ENCODE peak calls at places on chromosomes 5 and 9, in nine cellular contexts. One of them, this sample, is unnamed.

GRCh38 chr5:78589928-78590327 is 58.6 kb downstream of the LHFPL2 start:
- DNase-seq in cardiac fibroblast: no peak
- DNase-seq in sciatic nerve: no peak
- DNase-seq in fibroblast of the conjunctiva: no peak
- DNase-seq in naive thymus-derived CD4-positive, alpha-beta T cell: no peak
- DNase-seq in pons: no peak
- DNase-seq in stimulated activated CD4-positive, alpha-beta T cell treated with anti-CD3 and anti-CD28 coated beads, Interleukin-2, amount 100 ng/mL, for 48 hours: no peak
- DNase-seq in HFFc6: no peak
- DNase-seq in NCI-H1092: no peak
- DNase-seq in this sample: no peak

GRCh38 chr5:154199263-154199662 is 8.7 kb downstream of the GALNT10 start:
- DNase-seq in HFFc6: no peak
- DNase-seq in fibroblast of the conjunctiva: no peak
- DNase-seq in NCI-H1092: no peak
- DNase-seq in sciatic nerve: no peak
- DNase-seq in pons: no peak
- DNase-seq in cardiac fibroblast: no peak
- DNase-seq in stimulated activated CD4-positive, alpha-beta T cell treated with anti-CD3 and anti-CD28 coated beads, Interleukin-2, amount 100 ng/mL, for 48 hours: no peak
- DNase-seq in naive thymus-derived CD4-positive, alpha-beta T cell: no peak
- DNase-seq in this sample: no peak

GRCh38 chr9:70042461-70043215 is 1.0 kb upstream of the MAMDC2 start:
- DNase-seq in naive thymus-derived CD4-positive, alpha-beta T cell: no peak
- DNase-seq in cardiac fibroblast: no peak
- DNase-seq in stimulated activated CD4-positive, alpha-beta T cell treated with anti-CD3 and anti-CD28 coated beads, Interleukin-2, amount 100 ng/mL, for 48 hours: no peak
- DNase-seq in NCI-H1092: no peak
- DNase-seq in fibroblast of the conjunctiva: no peak
- DNase-seq in pons: no peak
- DNase-seq in sciatic nerve: no peak
- DNase-seq in HFFc6: no peak
- DNase-seq in this sample: no peak

GRCh38 chr5:157148734-157149615 is 6.3 kb upstream of the MED7 start:
- DNase-seq in naive thymus-derived CD4-positive, alpha-beta T cell: peak
- DNase-seq in HFFc6: peak
- DNase-seq in NCI-H1092: peak
- DNase-seq in pons: peak
- DNase-seq in cardiac fibroblast: peak
- DNase-seq in sciatic nerve: peak
- DNase-seq in stimulated activated CD4-positive, alpha-beta T cell treated with anti-CD3 and anti-CD28 coated beads, Interleukin-2, amount 100 ng/mL, for 48 hours: peak
- DNase-seq in fibroblast of the conjunctiva: peak
- DNase-seq in this sample: no peak

GRCh38 chr5:6713274-6714181 is at the start of gene TENT4A:
- DNase-seq in pons: no peak
- DNase-seq in stimulated activated CD4-positive, alpha-beta T cell treated with anti-CD3 and anti-CD28 coated beads, Interleukin-2, amount 100 ng/mL, for 48 hours: no peak
- DNase-seq in NCI-H1092: no peak
- DNase-seq in cardiac fibroblast: peak
- DNase-seq in sciatic nerve: peak
- DNase-seq in naive thymus-derived CD4-positive, alpha-beta T cell: no peak
- DNase-seq in HFFc6: no peak
- DNase-seq in fibroblast of the conjunctiva: no peak
- DNase-seq in this sample: no peak

GRCh38 chr5:133511653-133512235 is 100.6 kb downstream of the FSTL4 start:
- DNase-seq in HFFc6: no peak
- DNase-seq in stimulated activated CD4-positive, alpha-beta T cell treated with anti-CD3 and anti-CD28 coated beads, Interleukin-2, amount 100 ng/mL, for 48 hours: no peak
- DNase-seq in pons: no peak
- DNase-seq in naive thymus-derived CD4-positive, alpha-beta T cell: no peak
- DNase-seq in fibroblast of the conjunctiva: no peak
- DNase-seq in NCI-H1092: no peak
- DNase-seq in sciatic nerve: no peak
- DNase-seq in cardiac fibroblast: no peak
- DNase-seq in this sample: no peak

GRCh38 chr9:81687521-81688261 is 1.7 kb downstream of the TLE1 start:
- DNase-seq in NCI-H1092: no peak
- DNase-seq in cardiac fibroblast: peak
- DNase-seq in pons: no peak
- DNase-seq in fibroblast of the conjunctiva: no peak
- DNase-seq in HFFc6: no peak
- DNase-seq in sciatic nerve: peak
- DNase-seq in naive thymus-derived CD4-positive, alpha-beta T cell: no peak
- DNase-seq in stimulated activated CD4-positive, alpha-beta T cell treated with anti-CD3 and anti-CD28 coated beads, Interleukin-2, amount 100 ng/mL, for 48 hours: no peak
- DNase-seq in this sample: no peak

GRCh38 chr5:103499236-103499635 is 63.4 kb downstream of the NUDT12 start:
- DNase-seq in stimulated activated CD4-positive, alpha-beta T cell treated with anti-CD3 and anti-CD28 coated beads, Interleukin-2, amount 100 ng/mL, for 48 hours: no peak
- DNase-seq in NCI-H1092: no peak
- DNase-seq in naive thymus-derived CD4-positive, alpha-beta T cell: no peak
- DNase-seq in fibroblast of the conjunctiva: no peak
- DNase-seq in sciatic nerve: no peak
- DNase-seq in pons: no peak
- DNase-seq in cardiac fibroblast: no peak
- DNase-seq in HFFc6: no peak
- DNase-seq in this sample: no peak

GRCh38 chr5:119343766-119344165 is 12.1 kb upstream of the TNFAIP8 start:
- DNase-seq in fibroblast of the conjunctiva: no peak
- DNase-seq in stimulated activated CD4-positive, alpha-beta T cell treated with anti-CD3 and anti-CD28 coated beads, Interleukin-2, amount 100 ng/mL, for 48 hours: no peak
- DNase-seq in sciatic nerve: no peak
- DNase-seq in pons: no peak
- DNase-seq in HFFc6: no peak
- DNase-seq in NCI-H1092: no peak
- DNase-seq in naive thymus-derived CD4-positive, alpha-beta T cell: no peak
- DNase-seq in cardiac fibroblast: no peak
- DNase-seq in this sample: peak

GRCh38 chr5:113294341-113295110 is 140.3 kb downstream of the TSSK1B start:
- DNase-seq in sciatic nerve: peak
- DNase-seq in pons: peak
- DNase-seq in fibroblast of the conjunctiva: peak
- DNase-seq in naive thymus-derived CD4-positive, alpha-beta T cell: peak
- DNase-seq in NCI-H1092: peak
- DNase-seq in stimulated activated CD4-positive, alpha-beta T cell treated with anti-CD3 and anti-CD28 coated beads, Interleukin-2, amount 100 ng/mL, for 48 hours: peak
- DNase-seq in HFFc6: peak
- DNase-seq in cardiac fibroblast: peak
- DNase-seq in this sample: peak

GRCh38 chr5:158283341-158283740 is 424.4 kb upstream of the CLINT1 start:
- DNase-seq in naive thymus-derived CD4-positive, alpha-beta T cell: no peak
- DNase-seq in NCI-H1092: no peak
- DNase-seq in pons: no peak
- DNase-seq in fibroblast of the conjunctiva: no peak
- DNase-seq in cardiac fibroblast: no peak
- DNase-seq in stimulated activated CD4-positive, alpha-beta T cell treated with anti-CD3 and anti-CD28 coated beads, Interleukin-2, amount 100 ng/mL, for 48 hours: no peak
- DNase-seq in HFFc6: no peak
- DNase-seq in sciatic nerve: no peak
- DNase-seq in this sample: no peak

GRCh38 chr5:82156876-82157275 is 121.3 kb downstream of the RPS23 start:
- DNase-seq in pons: no peak
- DNase-seq in cardiac fibroblast: no peak
- DNase-seq in HFFc6: no peak
- DNase-seq in stimulated activated CD4-positive, alpha-beta T cell treated with anti-CD3 and anti-CD28 coated beads, Interleukin-2, amount 100 ng/mL, for 48 hours: no peak
- DNase-seq in fibroblast of the conjunctiva: no peak
- DNase-seq in sciatic nerve: no peak
- DNase-seq in naive thymus-derived CD4-positive, alpha-beta T cell: no peak
- DNase-seq in NCI-H1092: no peak
- DNase-seq in this sample: no peak

GRCh38 chr5:74173260-74173659 is 467.3 kb downstream of the ENC1 start:
- DNase-seq in pons: no peak
- DNase-seq in fibroblast of the conjunctiva: no peak
- DNase-seq in HFFc6: no peak
- DNase-seq in NCI-H1092: no peak
- DNase-seq in cardiac fibroblast: no peak
- DNase-seq in sciatic nerve: no peak
- DNase-seq in naive thymus-derived CD4-positive, alpha-beta T cell: no peak
- DNase-seq in stimulated activated CD4-positive, alpha-beta T cell treated with anti-CD3 and anti-CD28 coated beads, Interleukin-2, amount 100 ng/mL, for 48 hours: no peak
- DNase-seq in this sample: peak

GRCh38 chr9:15239816-15240215 is 67.2 kb downstream of the TTC39B start:
- DNase-seq in HFFc6: no peak
- DNase-seq in NCI-H1092: no peak
- DNase-seq in fibroblast of the conjunctiva: no peak
- DNase-seq in naive thymus-derived CD4-positive, alpha-beta T cell: no peak
- DNase-seq in stimulated activated CD4-positive, alpha-beta T cell treated with anti-CD3 and anti-CD28 coated beads, Interleukin-2, amount 100 ng/mL, for 48 hours: no peak
- DNase-seq in cardiac fibroblast: peak
- DNase-seq in sciatic nerve: no peak
- DNase-seq in pons: no peak
- DNase-seq in this sample: no peak

GRCh38 chr9:126708178-126708577 is 94.5 kb downstream of the LMX1B start:
- DNase-seq in naive thymus-derived CD4-positive, alpha-beta T cell: no peak
- DNase-seq in fibroblast of the conjunctiva: no peak
- DNase-seq in NCI-H1092: no peak
- DNase-seq in sciatic nerve: peak
- DNase-seq in HFFc6: no peak
- DNase-seq in pons: no peak
- DNase-seq in stimulated activated CD4-positive, alpha-beta T cell treated with anti-CD3 and anti-CD28 coated beads, Interleukin-2, amount 100 ng/mL, for 48 hours: no peak
- DNase-seq in cardiac fibroblast: no peak
- DNase-seq in this sample: no peak